ENCODE peak calls at places on chromosomes 5 and 9, in four cellular contexts. D is neural progenitor cell, H is K562, T is H1. M is an unnamed sample.

GRCh38 chr9:113220467-113221002 is 542 bp downstream of the FKBP15 start:
- DNase-seq in D (peak), H (no peak), T (no peak), M (no peak)

GRCh38 chr9:136972743-136973142 is 4.6 kb upstream of the PTGDS start:
- DNase-seq in D (no peak), H (no peak), T (no peak), M (no peak)

GRCh38 chr5:80697100-80697499 is 42.3 kb upstream of the DHFR start:
- DNase-seq in D (no peak), H (no peak), T (no peak), M (no peak)

GRCh38 chr9:131062979-131063378 is 33.4 kb upstream of the AIF1L start:
- DNase-seq in D (no peak), H (no peak), T (no peak), M (no peak)

GRCh38 chr5:173333900-173334685 is 5.9 kb upstream of the STC2 start:
- DNase-seq in D (no peak), H (no peak), T (no peak), M (no peak)

GRCh38 chr5:113682497-113683136 is 169.1 kb downstream of the YTHDC2 start:
- DNase-seq in D (peak), H (no peak), T (no peak), M (no peak)

GRCh38 chr9:15735083-15735974 is 182.5 kb downstream of the CCDC171 start:
- DNase-seq in D (no peak), H (no peak), T (no peak), M (no peak)

GRCh38 chr9:97907051-97907450 is 15.2 kb downstream of the TRMO start:
- DNase-seq in D (no peak), H (no peak), T (no peak), M (no peak)

GRCh38 chr5:139278540-139279274 is 14.8 kb upstream of the MATR3 start:
- DNase-seq in D (no peak), H (no peak), T (no peak), M (no peak)

GRCh38 chr9:22446950-22447606 is 454 bp downstream of the DMRTA1 start:
- DNase-seq in D (peak), H (no peak), T (peak), M (peak)

GRCh38 chr9:69317894-69318293 is 7.1 kb upstream of the ENTREP1 start:
- DNase-seq in D (no peak), H (no peak), T (no peak), M (no peak)

GRCh38 chr5:56161927-56162326 is 71.2 kb downstream of the ANKRD55 start:
- DNase-seq in D (peak), H (peak), T (no peak), M (no peak)

GRCh38 chr5:173670130-173670591 is 53.7 kb upstream of the BOD1 start:
- DNase-seq in D (no peak), H (no peak), T (no peak), M (peak)

GRCh38 chr9:125933056-125933455 is 185.9 kb downstream of the PBX3 start:
- DNase-seq in D (no peak), H (no peak), T (no peak), M (no peak)

GRCh38 chr5:168985454-168985853 is 315.5 kb downstream of the SLIT3 start:
- DNase-seq in D (no peak), H (no peak), T (no peak), M (no peak)

GRCh38 chr9:28688172-28688571 is 1114.9 kb upstream of the C9orf72 start:
- DNase-seq in D (peak), H (no peak), T (no peak), M (peak)

GRCh38 chr9:114430443-114430842 is 42.7 kb upstream of the AKNA start:
- DNase-seq in D (no peak), H (no peak), T (no peak), M (no peak)

GRCh38 chr9:21609506-21609905 is 127.4 kb upstream of the IFNE start:
- DNase-seq in D (no peak), H (no peak), T (no peak), M (no peak)

GRCh38 chr5:116454417-116454927 is 120.2 kb downstream of the SEMA6A start:
- DNase-seq in D (peak), H (no peak), T (no peak), M (no peak)

GRCh38 chr5:137606401-137606800 is 107.3 kb upstream of the SPOCK1 start:
- DNase-seq in D (no peak), H (no peak), T (no peak), M (no peak)

GRCh38 chr5:35869705-35870277 is 13.1 kb downstream of the IL7R start:
- DNase-seq in D (no peak), H (no peak), T (no peak), M (no peak)
- H3K9ac ChIP-seq in D (no peak), H (no peak), T (no peak), M (no peak)

GRCh38 chr5:142881727-142882126 is 111.5 kb downstream of the ARHGAP26 start:
- DNase-seq in D (peak), H (no peak), T (no peak), M (peak)

GRCh38 chr5:142883025-142883424 is 112.8 kb downstream of the ARHGAP26 start:
- DNase-seq in D (no peak), H (no peak), T (no peak), M (no peak)

GRCh38 chr5:142881076-142881466 is 110.9 kb downstream of the ARHGAP26 start:
- DNase-seq in D (peak), H (no peak), T (no peak), M (peak)

GRCh38 chr5:142884029-142884428 is 113.9 kb downstream of the ARHGAP26 start:
- DNase-seq in D (no peak), H (no peak), T (no peak), M (no peak)

DNA sequence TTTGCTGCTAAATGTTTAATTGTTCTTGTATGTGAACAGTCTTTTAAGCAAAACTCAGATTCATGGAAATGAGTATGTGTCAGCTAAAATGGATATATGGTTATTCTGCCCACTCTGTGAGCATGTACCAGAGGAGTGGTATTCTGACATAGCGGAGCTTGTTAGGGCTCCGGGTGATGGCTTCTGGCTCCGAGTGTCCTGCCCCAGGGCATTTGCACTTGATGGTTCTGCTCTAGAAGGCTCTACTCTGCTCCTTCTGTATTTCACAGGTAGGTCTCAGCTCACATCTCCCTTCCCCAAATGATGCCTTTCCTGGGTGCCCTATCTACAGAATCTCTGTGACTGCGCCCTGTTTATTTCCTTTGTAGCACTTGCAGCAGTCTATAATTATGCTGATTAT is 113.3 kb downstream of the ARHGAP26 start:
- DNase-seq in D (no peak), H (no peak), T (no peak), M (no peak)
- H3K9ac ChIP-seq in D (no peak), H (no peak), T (no peak), M (no peak)

DNA sequence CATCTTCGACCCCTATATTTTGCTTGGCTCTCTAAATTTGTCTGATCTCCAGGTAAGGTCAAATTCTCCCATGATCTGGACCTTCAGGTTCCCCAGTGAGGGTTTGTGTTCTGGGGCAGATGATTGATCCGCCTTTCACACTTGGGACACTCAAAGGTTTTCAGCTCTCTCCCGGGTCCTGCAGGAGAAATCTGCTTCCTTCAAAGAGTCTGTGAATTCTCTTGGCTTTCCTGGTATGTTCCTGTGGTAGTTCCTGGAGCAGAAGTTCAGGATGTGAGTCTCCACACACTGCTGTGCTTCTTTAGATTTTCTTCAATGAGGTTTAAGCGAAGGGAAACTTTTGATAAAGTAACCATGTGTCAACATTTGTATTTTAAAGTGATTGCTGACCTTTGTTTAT is 318.0 kb downstream of the TAF11L14 start:
- DNase-seq in D (no peak), H (no peak), T (no peak), M (no peak)
- H3K9ac ChIP-seq in D (no peak), H (no peak), T (no peak), M (no peak)

GRCh38 chr5:24789631-24790354 is 145.0 kb upstream of the CDH10 start:
- DNase-seq in D (no peak), H (no peak), T (no peak), M (no peak)
- H3K9ac ChIP-seq in D (no peak), H (no peak), T (no peak), M (no peak)

GRCh38 chr9:109113892-109114609 is 5.7 kb downstream of the TMEM245 start:
- DNase-seq in D (no peak), H (no peak), T (no peak), M (no peak)

GRCh38 chr9:109117856-109118801 is 1.6 kb downstream of the TMEM245 start:
- DNase-seq in D (peak), H (peak), T (no peak), M (no peak)

GRCh38 chr9:109115931-109116541 is 3.7 kb downstream of the TMEM245 start:
- DNase-seq in D (no peak), H (no peak), T (no peak), M (no peak)

GRCh38 chr9:109113239-109113638 is 6.5 kb downstream of the TMEM245 start:
- DNase-seq in D (no peak), H (no peak), T (no peak), M (no peak)

DNA sequence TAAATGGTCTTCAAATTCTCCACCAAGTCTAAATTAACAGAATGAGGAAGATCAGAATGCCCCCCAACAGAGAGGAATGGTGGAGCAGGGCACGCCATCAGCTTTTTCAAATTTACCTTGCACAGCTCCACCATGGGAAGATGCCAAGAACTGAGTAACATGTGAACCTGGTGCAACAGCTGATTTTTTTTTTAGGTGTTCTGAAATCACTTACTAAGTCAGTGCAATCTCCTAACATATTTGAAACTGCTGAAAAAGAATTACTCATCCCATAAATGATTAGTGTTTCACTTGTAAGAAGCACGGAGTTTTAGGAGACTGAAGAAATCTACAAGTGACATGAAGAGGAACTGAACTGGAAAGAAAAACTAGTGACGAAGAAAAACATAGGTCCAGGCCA is 5.1 kb downstream of the TMEM245 start:
- DNase-seq in D (no peak), H (no peak), T (no peak), M (no peak)
- H3K9ac ChIP-seq in D (no peak), H (no peak), T (no peak), M (no peak)

GRCh38 chr5:671459-672328 is 21.5 kb downstream of the TPPP start:
- DNase-seq in D (peak), H (peak), T (peak), M (peak)
- H3K9ac ChIP-seq in D (no peak), H (peak), T (peak), M (peak)

DNA sequence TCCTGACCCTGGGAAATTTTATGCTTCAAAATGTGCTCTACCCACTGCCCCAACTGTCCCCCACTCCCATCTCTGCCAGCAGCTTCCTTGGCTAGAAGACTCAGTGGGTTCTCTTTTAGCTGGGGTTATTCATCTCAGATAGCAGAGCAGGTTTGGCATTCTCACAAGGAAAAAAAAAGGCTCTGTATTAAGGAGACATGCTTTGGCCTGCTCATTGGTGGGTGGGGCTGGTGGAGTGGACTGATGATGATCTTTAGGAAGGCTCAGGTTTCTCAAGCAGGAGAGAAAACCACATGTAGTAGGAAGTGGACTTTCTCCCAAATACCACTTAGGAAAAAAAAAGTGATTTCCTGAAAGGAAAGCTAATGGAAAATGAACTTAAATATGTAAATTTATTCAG is 279.2 kb upstream of the ZNF462 start:
- DNase-seq in D (no peak), H (no peak), T (no peak), M (no peak)
- H3K9ac ChIP-seq in D (no peak), H (no peak), T (no peak), M (no peak)

DNA sequence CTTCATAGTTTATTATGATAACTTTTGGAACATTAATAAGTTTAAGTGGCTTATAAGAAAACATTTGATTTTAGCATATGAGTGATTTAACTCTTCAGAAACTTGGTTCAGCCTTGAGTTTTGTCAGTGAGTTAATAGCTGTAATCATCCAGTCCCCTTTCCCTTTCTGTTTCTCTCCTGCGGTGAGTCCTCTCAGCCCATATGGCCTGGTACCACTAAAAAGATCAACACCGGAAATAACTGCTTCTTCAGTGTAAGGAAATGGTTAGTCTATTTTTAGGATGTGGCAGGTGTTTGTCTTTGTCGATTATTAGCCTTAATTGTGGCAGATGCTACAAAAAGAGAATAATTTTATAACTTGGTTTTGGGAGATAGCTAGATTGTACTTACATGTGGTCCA is 120.2 kb upstream of the GRHPR start:
- DNase-seq in D (no peak), H (no peak), T (no peak), M (no peak)
- H3K9ac ChIP-seq in D (no peak), H (no peak), T (no peak), M (no peak)

DNA sequence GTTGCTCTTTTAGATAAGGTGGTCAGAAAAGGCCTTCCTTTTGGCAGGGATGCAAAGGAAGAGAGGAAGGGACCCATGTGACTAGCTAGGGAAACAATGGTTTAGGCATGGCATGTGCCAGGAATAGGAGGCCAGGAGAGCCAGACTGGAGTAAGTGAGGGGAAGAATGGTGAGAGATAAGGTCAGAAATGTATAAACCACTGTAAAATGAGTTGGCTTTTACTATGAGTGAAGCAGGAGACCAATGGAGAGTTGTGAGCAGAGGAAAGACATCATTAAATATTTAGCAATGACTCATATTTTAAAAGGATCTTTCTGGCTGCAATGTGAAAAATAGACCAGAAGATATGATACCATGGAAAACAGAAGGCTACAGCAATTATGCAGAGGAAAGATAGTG is 50.9 kb downstream of the AP3B1 start:
- DNase-seq in D (no peak), H (no peak), T (no peak), M (no peak)
- H3K9ac ChIP-seq in D (no peak), H (no peak), T (no peak), M (no peak)

DNA sequence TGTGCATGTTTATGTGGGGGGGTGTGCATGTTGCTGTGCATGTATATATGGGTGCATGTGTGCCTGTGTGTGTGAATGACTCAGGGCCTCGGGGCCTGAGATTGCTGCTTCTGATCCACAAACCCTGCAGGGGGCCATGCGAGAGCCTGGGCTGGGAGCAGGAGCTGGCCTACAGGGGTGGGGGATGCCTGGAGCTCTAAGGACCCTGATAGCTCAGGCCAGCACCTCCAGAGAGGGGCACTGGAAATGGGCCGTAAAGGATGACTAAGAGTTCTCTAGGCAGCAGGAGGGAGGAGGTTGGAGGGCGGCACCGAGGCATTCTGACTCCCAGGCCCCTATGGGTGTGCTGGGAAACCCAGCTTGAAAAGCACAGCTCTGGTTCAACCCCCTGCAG is 6.9 kb upstream of the UBAC1 start:
- DNase-seq in D (no peak), H (no peak), T (no peak), M (no peak)
- H3K9ac ChIP-seq in D (no peak), H (no peak), T (no peak), M (peak)

M was measured in NT2/D1.